ENCODE peak calls at places on chromosome 6, in nine cellular contexts. One of them, this sample, is unnamed.
A peak's percentile ranks its signal among the peaks of the same experiment; 100 is the strongest.

GRCh38 chr6:98574991-98575390 is 259.4 kb upstream of the POU3F2 start:
- DNase-seq in brain microvascular endothelial cell: no peak
- DNase-seq in type B pancreatic cell: no peak
- DNase-seq in CD8-positive, alpha-beta T cell: no peak
- DNase-seq in astrocyte of the cerebellum: no peak
- DNase-seq in cardiac muscle cell: peak; percentile 41
- DNase-seq in uterus: no peak
- DNase-seq in WTC11: no peak
- DNase-seq in adrenal gland: peak; percentile 55
- DNase-seq in this sample: no peak

GRCh38 chr6:136113736-136114173 is 136.4 kb downstream of the MTFR2 start:
- DNase-seq in brain microvascular endothelial cell: peak; percentile 93
- DNase-seq in uterus: peak; percentile 69
- DNase-seq in WTC11: peak; percentile 17
- DNase-seq in astrocyte of the cerebellum: peak; percentile 46
- DNase-seq in cardiac muscle cell: peak; percentile 76
- DNase-seq in CD8-positive, alpha-beta T cell: no peak
- DNase-seq in adrenal gland: peak; percentile 92
- DNase-seq in type B pancreatic cell: no peak
- DNase-seq in this sample: no peak

GRCh38 chr6:41460742-41461336 is 85.3 kb upstream of the FOXP4 start:
- DNase-seq in WTC11: no peak
- DNase-seq in CD8-positive, alpha-beta T cell: no peak
- DNase-seq in cardiac muscle cell: no peak
- DNase-seq in adrenal gland: no peak
- DNase-seq in type B pancreatic cell: no peak
- DNase-seq in astrocyte of the cerebellum: no peak
- DNase-seq in brain microvascular endothelial cell: no peak
- DNase-seq in uterus: no peak
- DNase-seq in this sample: no peak

GRCh38 chr6:96520039-96520850 is 1.4 kb upstream of the UFL1 start:
- DNase-seq in uterus: no peak
- DNase-seq in CD8-positive, alpha-beta T cell: no peak
- DNase-seq in cardiac muscle cell: no peak
- DNase-seq in type B pancreatic cell: no peak
- DNase-seq in brain microvascular endothelial cell: peak; percentile 56
- DNase-seq in adrenal gland: peak; percentile 59
- DNase-seq in WTC11: peak; percentile 11
- DNase-seq in astrocyte of the cerebellum: peak; percentile 16
- DNase-seq in this sample: peak; percentile 80

GRCh38 chr6:157779705-157780604 is 43.1 kb upstream of the SNX9 start:
- DNase-seq in uterus: no peak
- DNase-seq in cardiac muscle cell: no peak
- DNase-seq in type B pancreatic cell: no peak
- DNase-seq in brain microvascular endothelial cell: no peak
- DNase-seq in adrenal gland: no peak
- DNase-seq in CD8-positive, alpha-beta T cell: no peak
- DNase-seq in astrocyte of the cerebellum: no peak
- DNase-seq in WTC11: no peak
- DNase-seq in this sample: no peak

GRCh38 chr6:41914869-41915268 is 6.1 kb downstream of the MED20 start:
- DNase-seq in CD8-positive, alpha-beta T cell: no peak
- DNase-seq in adrenal gland: no peak
- DNase-seq in type B pancreatic cell: no peak
- DNase-seq in WTC11: no peak
- DNase-seq in cardiac muscle cell: no peak
- DNase-seq in brain microvascular endothelial cell: no peak
- DNase-seq in astrocyte of the cerebellum: no peak
- DNase-seq in uterus: no peak
- DNase-seq in this sample: no peak

GRCh38 chr6:92688328-92688727 is 731.0 kb downstream of the EPHA7 start:
- DNase-seq in uterus: no peak
- DNase-seq in CD8-positive, alpha-beta T cell: no peak
- DNase-seq in type B pancreatic cell: no peak
- DNase-seq in brain microvascular endothelial cell: no peak
- DNase-seq in adrenal gland: no peak
- DNase-seq in cardiac muscle cell: no peak
- DNase-seq in WTC11: no peak
- DNase-seq in astrocyte of the cerebellum: no peak
- DNase-seq in this sample: no peak

GRCh38 chr6:128417698-128418097 is 102.7 kb downstream of the PTPRK start:
- DNase-seq in adrenal gland: no peak
- DNase-seq in type B pancreatic cell: no peak
- DNase-seq in brain microvascular endothelial cell: peak; percentile 19
- DNase-seq in CD8-positive, alpha-beta T cell: no peak
- DNase-seq in cardiac muscle cell: no peak
- DNase-seq in WTC11: no peak
- DNase-seq in uterus: no peak
- DNase-seq in astrocyte of the cerebellum: no peak
- DNase-seq in this sample: no peak

GRCh38 chr6:149723771-149724417 is 6.0 kb upstream of the LATS1 start:
- DNase-seq in CD8-positive, alpha-beta T cell: peak; percentile 37
- DNase-seq in uterus: peak; percentile 31
- DNase-seq in astrocyte of the cerebellum: peak; percentile 37
- DNase-seq in WTC11: no peak
- DNase-seq in adrenal gland: peak; percentile 83
- DNase-seq in brain microvascular endothelial cell: peak; percentile 69
- DNase-seq in cardiac muscle cell: peak; percentile 41
- DNase-seq in type B pancreatic cell: peak; percentile 50
- DNase-seq in this sample: peak; percentile 32

GRCh38 chr6:11224252-11224965 is 8.1 kb downstream of the NEDD9 start:
- DNase-seq in CD8-positive, alpha-beta T cell: peak; percentile 48
- DNase-seq in cardiac muscle cell: no peak
- DNase-seq in WTC11: no peak
- DNase-seq in uterus: no peak
- DNase-seq in astrocyte of the cerebellum: no peak
- DNase-seq in type B pancreatic cell: no peak
- DNase-seq in brain microvascular endothelial cell: peak; percentile 65
- DNase-seq in adrenal gland: no peak
- DNase-seq in this sample: no peak

GRCh38 chr6:683742-684440 is 9.0 kb downstream of the EXOC2 start:
- DNase-seq in astrocyte of the cerebellum: peak; percentile 59
- DNase-seq in cardiac muscle cell: peak; percentile 57
- DNase-seq in type B pancreatic cell: no peak
- DNase-seq in adrenal gland: no peak
- DNase-seq in uterus: no peak
- DNase-seq in CD8-positive, alpha-beta T cell: no peak
- DNase-seq in WTC11: peak; percentile 76
- DNase-seq in brain microvascular endothelial cell: peak; percentile 92
- DNase-seq in this sample: no peak

GRCh38 chr6:15621203-15622044 is 41.4 kb downstream of the DTNBP1 start:
- DNase-seq in uterus: no peak
- DNase-seq in type B pancreatic cell: no peak
- DNase-seq in brain microvascular endothelial cell: peak; percentile 11
- DNase-seq in adrenal gland: peak; percentile 72
- DNase-seq in CD8-positive, alpha-beta T cell: no peak
- DNase-seq in WTC11: peak; percentile 55
- DNase-seq in astrocyte of the cerebellum: no peak
- DNase-seq in cardiac muscle cell: peak; percentile 57
- DNase-seq in this sample: no peak

DNA sequence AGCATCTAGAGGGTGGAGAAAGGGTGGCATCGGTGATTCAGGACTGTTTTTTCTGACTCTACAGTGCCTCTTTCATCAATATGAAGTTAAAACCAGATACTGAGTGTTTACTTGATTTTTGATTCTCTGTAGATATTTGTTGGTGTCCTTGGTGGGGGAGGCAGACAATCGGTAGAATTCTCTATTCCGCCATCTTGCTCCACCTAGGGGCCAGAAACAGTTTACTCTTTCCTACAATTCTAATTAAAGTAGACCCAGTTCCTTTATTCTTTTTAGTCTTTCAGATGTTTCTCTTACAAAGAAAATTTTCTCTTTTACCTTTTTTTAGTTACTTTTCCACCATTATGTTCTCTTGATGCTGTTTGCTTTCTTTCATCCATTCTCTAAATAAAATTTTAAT is 162.1 kb upstream of the RAB32 start:
- DNase-seq in WTC11: no peak
- DNase-seq in brain microvascular endothelial cell: no peak
- DNase-seq in adrenal gland: no peak
- DNase-seq in cardiac muscle cell: no peak
- DNase-seq in type B pancreatic cell: no peak
- DNase-seq in astrocyte of the cerebellum: no peak
- DNase-seq in CD8-positive, alpha-beta T cell: no peak
- DNase-seq in uterus: no peak
- DNase-seq in this sample: no peak
- TF ChIP-seq CTCF in WTC11: no peak
- TF ChIP-seq CTCF in brain microvascular endothelial cell: peak; percentile 49
- TF ChIP-seq CTCF in adrenal gland: no peak
- TF ChIP-seq CTCF in cardiac muscle cell: peak; percentile 33
- TF ChIP-seq CTCF in type B pancreatic cell: peak; percentile 45
- TF ChIP-seq CTCF in astrocyte of the cerebellum: peak; percentile 20
- TF ChIP-seq CTCF in CD8-positive, alpha-beta T cell: no peak
- TF ChIP-seq CTCF in uterus: no peak
- TF ChIP-seq CTCF in this sample: no peak

DNA sequence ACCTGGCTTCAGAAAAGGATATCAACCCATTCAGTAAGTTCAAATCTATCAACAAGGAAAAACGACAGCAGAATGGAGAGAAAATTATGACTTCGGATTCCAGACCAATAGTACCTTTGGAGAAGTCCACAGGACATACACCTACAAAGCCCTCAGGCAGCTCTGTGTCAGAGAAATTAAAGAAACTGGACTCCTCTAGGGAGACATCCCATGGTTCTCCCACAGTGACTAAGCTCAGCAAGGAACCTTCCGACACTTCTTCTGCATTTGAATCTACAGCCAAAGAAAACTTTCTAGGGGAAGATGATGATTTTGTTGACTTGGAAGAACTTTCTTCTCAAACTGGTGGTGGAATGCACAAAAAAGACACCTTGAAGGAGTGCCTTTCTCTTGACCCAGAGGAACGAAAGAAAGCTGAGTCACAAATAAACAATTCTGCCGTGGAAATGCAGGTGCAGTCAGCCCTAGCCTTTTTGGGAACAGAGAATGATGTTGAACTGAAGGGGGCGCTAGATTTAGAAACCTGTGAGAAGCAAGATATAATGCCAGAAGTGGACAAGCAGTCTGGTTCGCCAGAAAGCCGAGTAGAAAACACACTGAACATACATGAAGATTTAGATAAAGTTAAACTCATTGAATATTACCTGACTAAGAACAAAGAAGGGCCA is 67.4 kb upstream of the HINT3 start:
- DNase-seq in CD8-positive, alpha-beta T cell: no peak
- DNase-seq in uterus: no peak
- DNase-seq in adrenal gland: no peak
- DNase-seq in cardiac muscle cell: peak; percentile 47
- DNase-seq in brain microvascular endothelial cell: peak; percentile 54
- DNase-seq in astrocyte of the cerebellum: no peak
- DNase-seq in WTC11: peak; percentile 24
- DNase-seq in type B pancreatic cell: no peak
- DNase-seq in this sample: peak; percentile 23
- TF ChIP-seq CTCF in CD8-positive, alpha-beta T cell: peak; percentile 68
- TF ChIP-seq CTCF in uterus: no peak
- TF ChIP-seq CTCF in adrenal gland: peak; percentile 19
- TF ChIP-seq CTCF in cardiac muscle cell: peak; percentile 55
- TF ChIP-seq CTCF in brain microvascular endothelial cell: peak; percentile 66
- TF ChIP-seq CTCF in astrocyte of the cerebellum: peak; percentile 38
- TF ChIP-seq CTCF in WTC11: peak; percentile 42
- TF ChIP-seq CTCF in type B pancreatic cell: peak; percentile 58
- TF ChIP-seq CTCF in this sample: peak; percentile 20

DNA sequence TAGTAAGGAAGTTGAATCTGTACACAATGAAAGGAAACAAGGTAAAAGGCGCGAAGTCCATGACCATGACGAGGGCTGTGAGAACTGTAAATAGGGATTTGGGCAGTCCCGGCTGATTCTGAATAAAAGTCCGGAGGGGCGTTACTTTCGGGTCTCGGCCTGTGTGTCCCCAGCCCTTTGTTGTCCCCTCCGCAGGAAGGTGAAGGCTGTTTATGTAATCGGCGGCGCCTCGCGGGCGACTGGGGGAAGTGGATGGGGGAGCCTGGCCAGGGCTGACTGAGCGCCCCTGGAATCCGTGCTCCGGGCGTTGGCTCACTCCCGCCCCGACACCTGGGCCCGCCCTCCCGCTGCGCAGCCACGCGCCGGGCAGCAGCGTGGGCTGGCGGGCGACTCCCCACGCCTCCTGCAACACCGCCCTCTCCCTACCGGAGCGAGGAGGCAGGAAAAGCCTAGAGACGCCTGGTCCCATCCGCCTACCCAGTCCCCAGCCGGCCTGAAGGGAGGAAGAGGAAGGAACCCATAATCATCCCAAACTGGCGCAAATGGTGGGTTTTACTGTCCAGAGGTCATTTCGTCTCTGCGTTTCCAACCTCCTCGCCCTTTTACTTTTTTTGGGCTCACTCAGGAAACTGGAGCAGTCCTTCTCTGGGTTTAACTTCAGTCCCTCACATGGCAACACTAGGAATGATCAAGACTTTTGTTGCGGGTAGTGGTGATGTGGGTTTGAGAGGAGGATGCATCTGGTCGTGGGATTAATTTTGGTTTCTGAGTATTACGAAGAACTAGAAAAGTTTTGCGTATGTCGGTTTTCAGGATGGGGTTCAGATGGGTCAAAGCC is 12.1 kb downstream of the TRIM31 start:
- DNase-seq in uterus: no peak
- DNase-seq in WTC11: peak; percentile 56
- DNase-seq in CD8-positive, alpha-beta T cell: no peak
- DNase-seq in brain microvascular endothelial cell: no peak
- DNase-seq in astrocyte of the cerebellum: no peak
- DNase-seq in type B pancreatic cell: no peak
- DNase-seq in adrenal gland: peak; percentile 57
- DNase-seq in cardiac muscle cell: peak; percentile 7
- DNase-seq in this sample: peak; percentile 86
- TF ChIP-seq CTCF in uterus: no peak
- TF ChIP-seq CTCF in WTC11: no peak
- TF ChIP-seq CTCF in CD8-positive, alpha-beta T cell: no peak
- TF ChIP-seq CTCF in brain microvascular endothelial cell: no peak
- TF ChIP-seq CTCF in astrocyte of the cerebellum: no peak
- TF ChIP-seq CTCF in type B pancreatic cell: no peak
- TF ChIP-seq CTCF in adrenal gland: no peak
- TF ChIP-seq CTCF in cardiac muscle cell: no peak
- TF ChIP-seq CTCF in this sample: no peak

GRCh38 chr6:117409863-117410262 is 15.9 kb downstream of the ROS1 start:
- DNase-seq in brain microvascular endothelial cell: no peak
- DNase-seq in cardiac muscle cell: no peak
- DNase-seq in CD8-positive, alpha-beta T cell: no peak
- DNase-seq in astrocyte of the cerebellum: no peak
- DNase-seq in adrenal gland: no peak
- DNase-seq in type B pancreatic cell: no peak
- DNase-seq in uterus: no peak
- DNase-seq in WTC11: no peak
- DNase-seq in this sample: no peak

GRCh38 chr6:117401799-117402198 is 23.9 kb downstream of the ROS1 start:
- DNase-seq in astrocyte of the cerebellum: no peak
- DNase-seq in WTC11: no peak
- DNase-seq in cardiac muscle cell: no peak
- DNase-seq in CD8-positive, alpha-beta T cell: no peak
- DNase-seq in adrenal gland: no peak
- DNase-seq in brain microvascular endothelial cell: no peak
- DNase-seq in uterus: no peak
- DNase-seq in type B pancreatic cell: no peak
- DNase-seq in this sample: no peak

GRCh38 chr6:117399924-117400323 is 25.8 kb downstream of the ROS1 start:
- DNase-seq in cardiac muscle cell: no peak
- DNase-seq in astrocyte of the cerebellum: no peak
- DNase-seq in adrenal gland: no peak
- DNase-seq in type B pancreatic cell: no peak
- DNase-seq in uterus: no peak
- DNase-seq in CD8-positive, alpha-beta T cell: no peak
- DNase-seq in WTC11: no peak
- DNase-seq in brain microvascular endothelial cell: no peak
- DNase-seq in this sample: no peak

GRCh38 chr6:117409420-117409819 is 16.3 kb downstream of the ROS1 start:
- DNase-seq in adrenal gland: no peak
- DNase-seq in uterus: no peak
- DNase-seq in brain microvascular endothelial cell: no peak
- DNase-seq in CD8-positive, alpha-beta T cell: no peak
- DNase-seq in type B pancreatic cell: no peak
- DNase-seq in WTC11: no peak
- DNase-seq in astrocyte of the cerebellum: no peak
- DNase-seq in cardiac muscle cell: no peak
- DNase-seq in this sample: no peak

GRCh38 chr6:117404548-117404947 is 21.2 kb downstream of the ROS1 start:
- DNase-seq in uterus: no peak
- DNase-seq in astrocyte of the cerebellum: no peak
- DNase-seq in CD8-positive, alpha-beta T cell: no peak
- DNase-seq in WTC11: no peak
- DNase-seq in type B pancreatic cell: no peak
- DNase-seq in brain microvascular endothelial cell: peak; percentile 22
- DNase-seq in cardiac muscle cell: no peak
- DNase-seq in adrenal gland: no peak
- DNase-seq in this sample: peak; percentile 26
- TF ChIP-seq CTCF in uterus: no peak
- TF ChIP-seq CTCF in astrocyte of the cerebellum: peak; percentile 61
- TF ChIP-seq CTCF in CD8-positive, alpha-beta T cell: no peak
- TF ChIP-seq CTCF in WTC11: no peak
- TF ChIP-seq CTCF in type B pancreatic cell: peak; percentile 38
- TF ChIP-seq CTCF in brain microvascular endothelial cell: peak; percentile 68
- TF ChIP-seq CTCF in cardiac muscle cell: peak; percentile 65
- TF ChIP-seq CTCF in adrenal gland: no peak
- TF ChIP-seq CTCF in this sample: peak; percentile 30